ENCODE peak calls at places on chromosomes 5 and 9, in five cellular contexts. I, H, F, N and W are unnamed samples.

GRCh38 chr5:135954899-135955298 is at the start of gene LECT2:
- DNase-seq in H (no peak), F (no peak), I (no peak), N (no peak), W (no peak)

GRCh38 chr9:123742009-123742767 is 187.7 kb downstream of the DENND1A start:
- DNase-seq in H (no peak), F (peak; percentile 67), I (no peak), N (no peak), W (no peak)

GRCh38 chr9:90846770-90847419 is 45.3 kb downstream of the SYK start:
- DNase-seq in I (no peak), F (no peak), H (no peak), N (no peak), W (no peak)

GRCh38 chr9:136171801-136172411 is 33.0 kb downstream of the LHX3 start:
- DNase-seq in I (no peak), N (no peak), H (no peak), F (no peak), W (no peak)

GRCh38 chr9:36597412-36598178 is 24.9 kb downstream of the MELK start:
- DNase-seq in F (no peak), I (no peak), N (no peak), H (no peak), W (no peak)

GRCh38 chr5:1743769-1744085 is 55.9 kb downstream of the MRPL36 start:
- DNase-seq in N (no peak), H (no peak), F (peak; percentile 26), I (no peak), W (no peak)

GRCh38 chr9:32783168-32783891 is at the start of gene TMEM215:
- DNase-seq in N (no peak), H (no peak), F (no peak), I (no peak), W (no peak)

GRCh38 chr9:83056180-83056579 is 6.8 kb downstream of the RASEF start:
- DNase-seq in N (no peak), F (no peak), H (no peak), I (no peak), W (no peak)

GRCh38 chr9:130199605-130200004 is 27.4 kb downstream of the NCS1 start:
- DNase-seq in I (no peak), H (no peak), N (no peak), F (no peak), W (no peak)

GRCh38 chr9:15310448-15310847 is 3.4 kb upstream of the TTC39B start:
- DNase-seq in H (no peak), F (no peak), N (no peak), I (no peak), W (peak; percentile 42)

GRCh38 chr9:121298016-121298538 is 30.1 kb downstream of the GSN start:
- DNase-seq in F (no peak), N (no peak), I (no peak), H (no peak), W (no peak)

GRCh38 chr5:167458412-167458811 is 833.0 kb upstream of the WWC1 start:
- DNase-seq in N (no peak), I (no peak), F (no peak), H (no peak), W (no peak)

GRCh38 chr5:74552101-74552500 is 88.4 kb downstream of the ENC1 start:
- DNase-seq in I (no peak), H (no peak), F (no peak), N (no peak), W (no peak)